ENCODE peak calls at places on chromosome 12, in four cellular contexts. Q is MV-4-11, C is WTC11, E is RPMI7951. B is an unnamed sample.

GRCh38 chr12:89299417-89299816 is 52.9 kb downstream of the DUSP6 start:
- DNase-seq in E (no peak), C (no peak), Q (no peak), B (no peak)

GRCh38 chr12:104604995-104605675 is 148.4 kb downstream of the CHST11 start:
- DNase-seq in Q (no peak), E (no peak), C (peak; percentile 71), B (peak; percentile 75)

GRCh38 chr12:80400591-80400991 is 43.4 kb upstream of the PTPRQ start:
- DNase-seq in E (peak; percentile 7), C (peak; percentile 15), Q (no peak), B (no peak)

GRCh38 chr12:24728366-24728765 is 220.5 kb downstream of the BCAT1 start:
- DNase-seq in E (peak; percentile 31), Q (peak; percentile 68), C (no peak), B (no peak)

GRCh38 chr12:76586764-76587395 is 27.3 kb upstream of the OSBPL8 start:
- DNase-seq in E (peak; percentile 49), C (no peak), Q (peak; percentile 79), B (no peak)

GRCh38 chr12:30754383-30754749 is 385 bp downstream of the CAPRIN2 start:
- DNase-seq in C (no peak), E (no peak), Q (no peak), B (no peak)

GRCh38 chr12:49068879-49069506 is 786 bp downstream of the RHEBL1 start:
- DNase-seq in C (no peak), E (no peak), Q (no peak), B (no peak)

GRCh38 chr12:108099085-108099484 is 30.0 kb upstream of the WSCD2 start:
- DNase-seq in C (no peak), E (peak; percentile 17), Q (no peak), B (no peak)

GRCh38 chr12:129911437-129912049 is 7.7 kb upstream of the TMEM132D start:
- DNase-seq in E (peak; percentile 50), Q (no peak), C (peak; percentile 24), B (no peak)

GRCh38 chr12:10672231-10672868 is 1.5 kb downstream of the STYK1 start:
- DNase-seq in E (no peak), C (no peak), Q (peak; percentile 23), B (no peak)

GRCh38 chr12:108912361-108912760 is 32.5 kb downstream of the DAO start:
- DNase-seq in E (no peak), Q (no peak), C (no peak), B (no peak)

GRCh38 chr12:24039113-24039525 is 89.6 kb upstream of the SOX5 start:
- DNase-seq in Q (no peak), E (peak; percentile 60), C (no peak), B (no peak)

GRCh38 chr12:123131291-123131831 is 19.5 kb downstream of the PITPNM2 start:
- DNase-seq in Q (no peak), E (peak; percentile 74), C (no peak), B (no peak)

GRCh38 chr12:23949212-23950010 is at the start of gene SOX5:
- DNase-seq in Q (no peak), C (peak; percentile 30), E (peak; percentile 29), B (peak; percentile 67)

GRCh38 chr12:41018010-41018409 is 170.1 kb upstream of the PDZRN4 start:
- DNase-seq in Q (no peak), C (no peak), E (no peak), B (no peak)

GRCh38 chr12:32437095-32437515 is 37.7 kb downstream of the FGD4 start:
- DNase-seq in C (no peak), E (peak; percentile 71), Q (no peak), B (no peak)

GRCh38 chr12:75560167-75560566 is 48.8 kb upstream of the KRR1 start:
- DNase-seq in E (peak; percentile 52), C (no peak), Q (peak; percentile 11), B (no peak)

GRCh38 chr12:11897923-11898322 is 172.8 kb upstream of the BCL2L14 start:
- DNase-seq in Q (no peak), C (no peak), E (no peak), B (no peak)

GRCh38 chr12:86600664-86601231 is 344.6 kb upstream of the MGAT4C start:
- DNase-seq in E (no peak), Q (no peak), C (no peak), B (peak; percentile 37)

GRCh38 chr12:32145096-32145495 is 38.4 kb downstream of the BICD1 start:
- DNase-seq in E (no peak), C (no peak), Q (no peak), B (no peak)

GRCh38 chr12:89939468-89940215 is 231.0 kb upstream of the ATP2B1 start:
- DNase-seq in E (no peak), Q (no peak), C (no peak), B (no peak)

GRCh38 chr12:113831486-113831885 is 134.6 kb downstream of the RBM19 start:
- DNase-seq in C (no peak), Q (no peak), E (no peak), B (no peak)

GRCh38 chr12:127284870-127285431 is 982.0 kb upstream of the TMEM132C start:
- DNase-seq in E (peak; percentile 74), C (no peak), Q (peak; percentile 55), B (no peak)

GRCh38 chr12:75623631-75624118 is 112.3 kb upstream of the KRR1 start:
- DNase-seq in E (peak; percentile 96), C (peak; percentile 28), Q (peak; percentile 18), B (no peak)

GRCh38 chr12:110279561-110279960 is 1.5 kb upstream of the ATP2A2 start:
- DNase-seq in C (no peak), E (no peak), Q (no peak), B (no peak)

GRCh38 chr12:55428844-55429243 is 2.8 kb downstream of the OR6C76 start:
- DNase-seq in C (no peak), Q (no peak), E (no peak), B (no peak)

GRCh38 chr12:105522166-105522825 is 191.8 kb downstream of the C12orf75 start:
- DNase-seq in C (no peak), Q (no peak), E (peak; percentile 66), B (no peak)

GRCh38 chr12:53659011-53659551 is 16.8 kb downstream of the ATP5MC2 start:
- DNase-seq in C (no peak), Q (no peak), E (peak; percentile 80), B (peak; percentile 65)

GRCh38 chr12:59365133-59365532 is 230.7 kb upstream of the SLC16A7 start:
- DNase-seq in C (no peak), E (no peak), Q (no peak), B (no peak)

GRCh38 chr12:121811434-121812319 is 7.9 kb downstream of the SETD1B start:
- DNase-seq in C (peak; percentile 80), E (peak; percentile 65), Q (peak; percentile 48), B (peak; percentile 83)

GRCh38 chr12:80129895-80130535 is 30.7 kb downstream of the OTOGL start:
- DNase-seq in E (no peak), Q (no peak), C (no peak), B (no peak)

B was measured in sciatic nerve.